ENCODE peak calls at places on chromosomes 16 and 17, in ten cellular contexts. One of them, this sample, is unnamed.
A peak's percentile ranks its signal among the peaks of the same experiment; 100 is the strongest.

GRCh38 chr17:3316836-3317235 is 18.7 kb upstream of the OR3A1 start:
- DNase-seq in activated naive CD4-positive, alpha-beta T cell treated with anti-CD3 and anti-CD28 coated beads for 36 hours: no peak
- DNase-seq in upper lobe of right lung: no peak
- DNase-seq in EH: no peak
- DNase-seq in NCI-H1694: no peak
- DNase-seq in effector CD8-positive, alpha-beta T cell: no peak
- DNase-seq in activated T-cell treated with anti-CD3 and anti-CD28 coated beads, Interleukin-2, amount 50 U/mL, for 24 hours: no peak
- DNase-seq in non-pigmented ciliary epithelial cell: no peak
- DNase-seq in activated CD8-positive, alpha-beta memory T cell treated with anti-CD3 and anti-CD28 coated beads, Interleukin-2, amount 10 ng/mL, durations not matched to agents 7 days and 5 days: no peak
- DNase-seq in stimulated activated CD8-positive, alpha-beta memory T cell treated with anti-CD3 and anti-CD28 coated beads, Interleukin-7, amount 100 ng/mL, for 1 hour: no peak
- DNase-seq in this sample: no peak

GRCh38 chr16:82630219-82630618 is 3.5 kb downstream of the CDH13 start:
- DNase-seq in activated naive CD4-positive, alpha-beta T cell treated with anti-CD3 and anti-CD28 coated beads for 36 hours: no peak
- DNase-seq in upper lobe of right lung: no peak
- DNase-seq in EH: peak; percentile 76
- DNase-seq in NCI-H1694: no peak
- DNase-seq in effector CD8-positive, alpha-beta T cell: no peak
- DNase-seq in activated T-cell treated with anti-CD3 and anti-CD28 coated beads, Interleukin-2, amount 50 U/mL, for 24 hours: no peak
- DNase-seq in non-pigmented ciliary epithelial cell: no peak
- DNase-seq in activated CD8-positive, alpha-beta memory T cell treated with anti-CD3 and anti-CD28 coated beads, Interleukin-2, amount 10 ng/mL, durations not matched to agents 7 days and 5 days: no peak
- DNase-seq in stimulated activated CD8-positive, alpha-beta memory T cell treated with anti-CD3 and anti-CD28 coated beads, Interleukin-7, amount 100 ng/mL, for 1 hour: no peak
- DNase-seq in this sample: no peak

GRCh38 chr17:71496552-71496951 is 624.3 kb upstream of the SOX9 start:
- DNase-seq in activated naive CD4-positive, alpha-beta T cell treated with anti-CD3 and anti-CD28 coated beads for 36 hours: no peak
- DNase-seq in upper lobe of right lung: no peak
- DNase-seq in EH: peak; percentile 58
- DNase-seq in NCI-H1694: no peak
- DNase-seq in effector CD8-positive, alpha-beta T cell: no peak
- DNase-seq in activated T-cell treated with anti-CD3 and anti-CD28 coated beads, Interleukin-2, amount 50 U/mL, for 24 hours: no peak
- DNase-seq in non-pigmented ciliary epithelial cell: peak; percentile 73
- DNase-seq in activated CD8-positive, alpha-beta memory T cell treated with anti-CD3 and anti-CD28 coated beads, Interleukin-2, amount 10 ng/mL, durations not matched to agents 7 days and 5 days: no peak
- DNase-seq in stimulated activated CD8-positive, alpha-beta memory T cell treated with anti-CD3 and anti-CD28 coated beads, Interleukin-7, amount 100 ng/mL, for 1 hour: no peak
- DNase-seq in this sample: no peak

GRCh38 chr16:11639925-11640899 is 28.0 kb upstream of the SNN start:
- DNase-seq in activated naive CD4-positive, alpha-beta T cell treated with anti-CD3 and anti-CD28 coated beads for 36 hours: no peak
- DNase-seq in upper lobe of right lung: peak; percentile 88
- DNase-seq in EH: peak; percentile 100
- DNase-seq in NCI-H1694: peak; percentile 70
- DNase-seq in effector CD8-positive, alpha-beta T cell: no peak
- DNase-seq in activated T-cell treated with anti-CD3 and anti-CD28 coated beads, Interleukin-2, amount 50 U/mL, for 24 hours: no peak
- DNase-seq in non-pigmented ciliary epithelial cell: peak; percentile 87
- DNase-seq in activated CD8-positive, alpha-beta memory T cell treated with anti-CD3 and anti-CD28 coated beads, Interleukin-2, amount 10 ng/mL, durations not matched to agents 7 days and 5 days: no peak
- DNase-seq in stimulated activated CD8-positive, alpha-beta memory T cell treated with anti-CD3 and anti-CD28 coated beads, Interleukin-7, amount 100 ng/mL, for 1 hour: no peak
- DNase-seq in this sample: peak; percentile 65

GRCh38 chr16:78458588-78458987 is 359.1 kb downstream of the WWOX start:
- DNase-seq in activated naive CD4-positive, alpha-beta T cell treated with anti-CD3 and anti-CD28 coated beads for 36 hours: no peak
- DNase-seq in upper lobe of right lung: no peak
- DNase-seq in EH: no peak
- DNase-seq in NCI-H1694: no peak
- DNase-seq in effector CD8-positive, alpha-beta T cell: no peak
- DNase-seq in activated T-cell treated with anti-CD3 and anti-CD28 coated beads, Interleukin-2, amount 50 U/mL, for 24 hours: no peak
- DNase-seq in non-pigmented ciliary epithelial cell: no peak
- DNase-seq in activated CD8-positive, alpha-beta memory T cell treated with anti-CD3 and anti-CD28 coated beads, Interleukin-2, amount 10 ng/mL, durations not matched to agents 7 days and 5 days: no peak
- DNase-seq in stimulated activated CD8-positive, alpha-beta memory T cell treated with anti-CD3 and anti-CD28 coated beads, Interleukin-7, amount 100 ng/mL, for 1 hour: no peak
- DNase-seq in this sample: no peak

GRCh38 chr16:76910931-76911330 is 280.1 kb upstream of the MON1B start:
- DNase-seq in activated naive CD4-positive, alpha-beta T cell treated with anti-CD3 and anti-CD28 coated beads for 36 hours: no peak
- DNase-seq in upper lobe of right lung: no peak
- DNase-seq in EH: peak; percentile 1
- DNase-seq in NCI-H1694: no peak
- DNase-seq in effector CD8-positive, alpha-beta T cell: no peak
- DNase-seq in activated T-cell treated with anti-CD3 and anti-CD28 coated beads, Interleukin-2, amount 50 U/mL, for 24 hours: no peak
- DNase-seq in non-pigmented ciliary epithelial cell: peak; percentile 54
- DNase-seq in activated CD8-positive, alpha-beta memory T cell treated with anti-CD3 and anti-CD28 coated beads, Interleukin-2, amount 10 ng/mL, durations not matched to agents 7 days and 5 days: no peak
- DNase-seq in stimulated activated CD8-positive, alpha-beta memory T cell treated with anti-CD3 and anti-CD28 coated beads, Interleukin-7, amount 100 ng/mL, for 1 hour: no peak
- DNase-seq in this sample: no peak

GRCh38 chr16:51752596-51752995 is 601.5 kb upstream of the SALL1 start:
- DNase-seq in activated naive CD4-positive, alpha-beta T cell treated with anti-CD3 and anti-CD28 coated beads for 36 hours: no peak
- DNase-seq in upper lobe of right lung: no peak
- DNase-seq in EH: no peak
- DNase-seq in NCI-H1694: no peak
- DNase-seq in effector CD8-positive, alpha-beta T cell: no peak
- DNase-seq in activated T-cell treated with anti-CD3 and anti-CD28 coated beads, Interleukin-2, amount 50 U/mL, for 24 hours: no peak
- DNase-seq in non-pigmented ciliary epithelial cell: no peak
- DNase-seq in activated CD8-positive, alpha-beta memory T cell treated with anti-CD3 and anti-CD28 coated beads, Interleukin-2, amount 10 ng/mL, durations not matched to agents 7 days and 5 days: no peak
- DNase-seq in stimulated activated CD8-positive, alpha-beta memory T cell treated with anti-CD3 and anti-CD28 coated beads, Interleukin-7, amount 100 ng/mL, for 1 hour: no peak
- DNase-seq in this sample: no peak

GRCh38 chr17:40490289-40490853 is 11.1 kb downstream of the TNS4 start:
- DNase-seq in activated naive CD4-positive, alpha-beta T cell treated with anti-CD3 and anti-CD28 coated beads for 36 hours: peak; percentile 71
- DNase-seq in upper lobe of right lung: no peak
- DNase-seq in EH: peak; percentile 74
- DNase-seq in NCI-H1694: peak; percentile 95
- DNase-seq in effector CD8-positive, alpha-beta T cell: no peak
- DNase-seq in activated T-cell treated with anti-CD3 and anti-CD28 coated beads, Interleukin-2, amount 50 U/mL, for 24 hours: no peak
- DNase-seq in non-pigmented ciliary epithelial cell: peak; percentile 52
- DNase-seq in activated CD8-positive, alpha-beta memory T cell treated with anti-CD3 and anti-CD28 coated beads, Interleukin-2, amount 10 ng/mL, durations not matched to agents 7 days and 5 days: no peak
- DNase-seq in stimulated activated CD8-positive, alpha-beta memory T cell treated with anti-CD3 and anti-CD28 coated beads, Interleukin-7, amount 100 ng/mL, for 1 hour: no peak
- DNase-seq in this sample: no peak

GRCh38 chr16:87487361-87487924 is 5.4 kb downstream of the ZCCHC14 start:
- DNase-seq in activated naive CD4-positive, alpha-beta T cell treated with anti-CD3 and anti-CD28 coated beads for 36 hours: peak; percentile 52
- DNase-seq in upper lobe of right lung: peak; percentile 85
- DNase-seq in EH: peak; percentile 26
- DNase-seq in NCI-H1694: no peak
- DNase-seq in effector CD8-positive, alpha-beta T cell: no peak
- DNase-seq in activated T-cell treated with anti-CD3 and anti-CD28 coated beads, Interleukin-2, amount 50 U/mL, for 24 hours: peak; percentile 42
- DNase-seq in non-pigmented ciliary epithelial cell: no peak
- DNase-seq in activated CD8-positive, alpha-beta memory T cell treated with anti-CD3 and anti-CD28 coated beads, Interleukin-2, amount 10 ng/mL, durations not matched to agents 7 days and 5 days: no peak
- DNase-seq in stimulated activated CD8-positive, alpha-beta memory T cell treated with anti-CD3 and anti-CD28 coated beads, Interleukin-7, amount 100 ng/mL, for 1 hour: no peak
- DNase-seq in this sample: peak; percentile 55

GRCh38 chr16:31204871-31205666 is 2.5 kb upstream of the PYCARD start:
- DNase-seq in activated naive CD4-positive, alpha-beta T cell treated with anti-CD3 and anti-CD28 coated beads for 36 hours: no peak
- DNase-seq in upper lobe of right lung: no peak
- DNase-seq in EH: no peak
- DNase-seq in NCI-H1694: no peak
- DNase-seq in effector CD8-positive, alpha-beta T cell: no peak
- DNase-seq in activated T-cell treated with anti-CD3 and anti-CD28 coated beads, Interleukin-2, amount 50 U/mL, for 24 hours: no peak
- DNase-seq in non-pigmented ciliary epithelial cell: no peak
- DNase-seq in activated CD8-positive, alpha-beta memory T cell treated with anti-CD3 and anti-CD28 coated beads, Interleukin-2, amount 10 ng/mL, durations not matched to agents 7 days and 5 days: no peak
- DNase-seq in stimulated activated CD8-positive, alpha-beta memory T cell treated with anti-CD3 and anti-CD28 coated beads, Interleukin-7, amount 100 ng/mL, for 1 hour: no peak
- DNase-seq in this sample: no peak

GRCh38 chr16:84788968-84789371 is 30.8 kb upstream of the CRISPLD2 start:
- DNase-seq in activated naive CD4-positive, alpha-beta T cell treated with anti-CD3 and anti-CD28 coated beads for 36 hours: no peak
- DNase-seq in upper lobe of right lung: no peak
- DNase-seq in EH: peak; percentile 94
- DNase-seq in NCI-H1694: no peak
- DNase-seq in effector CD8-positive, alpha-beta T cell: no peak
- DNase-seq in activated T-cell treated with anti-CD3 and anti-CD28 coated beads, Interleukin-2, amount 50 U/mL, for 24 hours: no peak
- DNase-seq in non-pigmented ciliary epithelial cell: peak; percentile 55
- DNase-seq in activated CD8-positive, alpha-beta memory T cell treated with anti-CD3 and anti-CD28 coated beads, Interleukin-2, amount 10 ng/mL, durations not matched to agents 7 days and 5 days: no peak
- DNase-seq in stimulated activated CD8-positive, alpha-beta memory T cell treated with anti-CD3 and anti-CD28 coated beads, Interleukin-7, amount 100 ng/mL, for 1 hour: no peak
- DNase-seq in this sample: no peak

GRCh38 chr16:55499951-55500350 is 8.9 kb upstream of the LPCAT2 start:
- DNase-seq in activated naive CD4-positive, alpha-beta T cell treated with anti-CD3 and anti-CD28 coated beads for 36 hours: peak; percentile 31
- DNase-seq in upper lobe of right lung: no peak
- DNase-seq in EH: peak; percentile 100
- DNase-seq in NCI-H1694: no peak
- DNase-seq in effector CD8-positive, alpha-beta T cell: no peak
- DNase-seq in activated T-cell treated with anti-CD3 and anti-CD28 coated beads, Interleukin-2, amount 50 U/mL, for 24 hours: no peak
- DNase-seq in non-pigmented ciliary epithelial cell: peak; percentile 99
- DNase-seq in activated CD8-positive, alpha-beta memory T cell treated with anti-CD3 and anti-CD28 coated beads, Interleukin-2, amount 10 ng/mL, durations not matched to agents 7 days and 5 days: peak; percentile 53
- DNase-seq in stimulated activated CD8-positive, alpha-beta memory T cell treated with anti-CD3 and anti-CD28 coated beads, Interleukin-7, amount 100 ng/mL, for 1 hour: no peak
- DNase-seq in this sample: peak; percentile 98

GRCh38 chr16:85181739-85182129 is 69.5 kb upstream of the CIBAR2 start:
- DNase-seq in activated naive CD4-positive, alpha-beta T cell treated with anti-CD3 and anti-CD28 coated beads for 36 hours: no peak
- DNase-seq in upper lobe of right lung: no peak
- DNase-seq in EH: no peak
- DNase-seq in NCI-H1694: no peak
- DNase-seq in effector CD8-positive, alpha-beta T cell: no peak
- DNase-seq in activated T-cell treated with anti-CD3 and anti-CD28 coated beads, Interleukin-2, amount 50 U/mL, for 24 hours: no peak
- DNase-seq in non-pigmented ciliary epithelial cell: no peak
- DNase-seq in activated CD8-positive, alpha-beta memory T cell treated with anti-CD3 and anti-CD28 coated beads, Interleukin-2, amount 10 ng/mL, durations not matched to agents 7 days and 5 days: no peak
- DNase-seq in stimulated activated CD8-positive, alpha-beta memory T cell treated with anti-CD3 and anti-CD28 coated beads, Interleukin-7, amount 100 ng/mL, for 1 hour: no peak
- DNase-seq in this sample: no peak

GRCh38 chr17:19979917-19980770 is 2.5 kb upstream of the AKAP10 start:
- DNase-seq in activated naive CD4-positive, alpha-beta T cell treated with anti-CD3 and anti-CD28 coated beads for 36 hours: no peak
- DNase-seq in upper lobe of right lung: peak; percentile 70
- DNase-seq in EH: no peak
- DNase-seq in NCI-H1694: no peak
- DNase-seq in effector CD8-positive, alpha-beta T cell: no peak
- DNase-seq in activated T-cell treated with anti-CD3 and anti-CD28 coated beads, Interleukin-2, amount 50 U/mL, for 24 hours: no peak
- DNase-seq in non-pigmented ciliary epithelial cell: no peak
- DNase-seq in activated CD8-positive, alpha-beta memory T cell treated with anti-CD3 and anti-CD28 coated beads, Interleukin-2, amount 10 ng/mL, durations not matched to agents 7 days and 5 days: no peak
- DNase-seq in stimulated activated CD8-positive, alpha-beta memory T cell treated with anti-CD3 and anti-CD28 coated beads, Interleukin-7, amount 100 ng/mL, for 1 hour: no peak
- DNase-seq in this sample: peak; percentile 65

GRCh38 chr16:1088295-1089170 is 7.5 kb downstream of the C1QTNF8 start:
- DNase-seq in activated naive CD4-positive, alpha-beta T cell treated with anti-CD3 and anti-CD28 coated beads for 36 hours: no peak
- DNase-seq in upper lobe of right lung: no peak
- DNase-seq in EH: no peak
- DNase-seq in NCI-H1694: no peak
- DNase-seq in effector CD8-positive, alpha-beta T cell: no peak
- DNase-seq in activated T-cell treated with anti-CD3 and anti-CD28 coated beads, Interleukin-2, amount 50 U/mL, for 24 hours: no peak
- DNase-seq in non-pigmented ciliary epithelial cell: no peak
- DNase-seq in activated CD8-positive, alpha-beta memory T cell treated with anti-CD3 and anti-CD28 coated beads, Interleukin-2, amount 10 ng/mL, durations not matched to agents 7 days and 5 days: no peak
- DNase-seq in stimulated activated CD8-positive, alpha-beta memory T cell treated with anti-CD3 and anti-CD28 coated beads, Interleukin-7, amount 100 ng/mL, for 1 hour: no peak
- DNase-seq in this sample: peak; percentile 59

GRCh38 chr17:27856676-27857429 is 36.3 kb downstream of the LYRM9 start:
- DNase-seq in activated naive CD4-positive, alpha-beta T cell treated with anti-CD3 and anti-CD28 coated beads for 36 hours: no peak
- DNase-seq in upper lobe of right lung: no peak
- DNase-seq in EH: no peak
- DNase-seq in NCI-H1694: no peak
- DNase-seq in effector CD8-positive, alpha-beta T cell: no peak
- DNase-seq in activated T-cell treated with anti-CD3 and anti-CD28 coated beads, Interleukin-2, amount 50 U/mL, for 24 hours: no peak
- DNase-seq in non-pigmented ciliary epithelial cell: no peak
- DNase-seq in activated CD8-positive, alpha-beta memory T cell treated with anti-CD3 and anti-CD28 coated beads, Interleukin-2, amount 10 ng/mL, durations not matched to agents 7 days and 5 days: no peak
- DNase-seq in stimulated activated CD8-positive, alpha-beta memory T cell treated with anti-CD3 and anti-CD28 coated beads, Interleukin-7, amount 100 ng/mL, for 1 hour: no peak
- DNase-seq in this sample: no peak

GRCh38 chr17:880074-880870 is 98.1 kb downstream of the MRM3 start:
- DNase-seq in activated naive CD4-positive, alpha-beta T cell treated with anti-CD3 and anti-CD28 coated beads for 36 hours: no peak
- DNase-seq in upper lobe of right lung: no peak
- DNase-seq in EH: peak; percentile 66
- DNase-seq in NCI-H1694: no peak
- DNase-seq in effector CD8-positive, alpha-beta T cell: no peak
- DNase-seq in activated T-cell treated with anti-CD3 and anti-CD28 coated beads, Interleukin-2, amount 50 U/mL, for 24 hours: no peak
- DNase-seq in non-pigmented ciliary epithelial cell: no peak
- DNase-seq in activated CD8-positive, alpha-beta memory T cell treated with anti-CD3 and anti-CD28 coated beads, Interleukin-2, amount 10 ng/mL, durations not matched to agents 7 days and 5 days: no peak
- DNase-seq in stimulated activated CD8-positive, alpha-beta memory T cell treated with anti-CD3 and anti-CD28 coated beads, Interleukin-7, amount 100 ng/mL, for 1 hour: no peak
- DNase-seq in this sample: peak; percentile 47

GRCh38 chr17:81095608-81095888 is 60.6 kb downstream of the BAIAP2 start:
- DNase-seq in activated naive CD4-positive, alpha-beta T cell treated with anti-CD3 and anti-CD28 coated beads for 36 hours: no peak
- DNase-seq in upper lobe of right lung: no peak
- DNase-seq in EH: no peak
- DNase-seq in NCI-H1694: no peak
- DNase-seq in effector CD8-positive, alpha-beta T cell: no peak
- DNase-seq in activated T-cell treated with anti-CD3 and anti-CD28 coated beads, Interleukin-2, amount 50 U/mL, for 24 hours: no peak
- DNase-seq in non-pigmented ciliary epithelial cell: no peak
- DNase-seq in activated CD8-positive, alpha-beta memory T cell treated with anti-CD3 and anti-CD28 coated beads, Interleukin-2, amount 10 ng/mL, durations not matched to agents 7 days and 5 days: no peak
- DNase-seq in stimulated activated CD8-positive, alpha-beta memory T cell treated with anti-CD3 and anti-CD28 coated beads, Interleukin-7, amount 100 ng/mL, for 1 hour: no peak
- DNase-seq in this sample: no peak

GRCh38 chr17:43832976-43833829 is at the start of gene MPP3:
- DNase-seq in activated naive CD4-positive, alpha-beta T cell treated with anti-CD3 and anti-CD28 coated beads for 36 hours: peak; percentile 34
- DNase-seq in upper lobe of right lung: peak; percentile 85
- DNase-seq in EH: peak; percentile 78
- DNase-seq in NCI-H1694: peak; percentile 32
- DNase-seq in effector CD8-positive, alpha-beta T cell: peak; percentile 23
- DNase-seq in activated T-cell treated with anti-CD3 and anti-CD28 coated beads, Interleukin-2, amount 50 U/mL, for 24 hours: peak; percentile 56
- DNase-seq in non-pigmented ciliary epithelial cell: no peak
- DNase-seq in activated CD8-positive, alpha-beta memory T cell treated with anti-CD3 and anti-CD28 coated beads, Interleukin-2, amount 10 ng/mL, durations not matched to agents 7 days and 5 days: no peak
- DNase-seq in stimulated activated CD8-positive, alpha-beta memory T cell treated with anti-CD3 and anti-CD28 coated beads, Interleukin-7, amount 100 ng/mL, for 1 hour: no peak
- DNase-seq in this sample: peak; percentile 57

GRCh38 chr16:67987460-67988160 is 7.3 kb upstream of the DPEP3 start:
- DNase-seq in activated naive CD4-positive, alpha-beta T cell treated with anti-CD3 and anti-CD28 coated beads for 36 hours: no peak
- DNase-seq in upper lobe of right lung: no peak
- DNase-seq in EH: peak; percentile 56
- DNase-seq in NCI-H1694: no peak
- DNase-seq in effector CD8-positive, alpha-beta T cell: no peak
- DNase-seq in activated T-cell treated with anti-CD3 and anti-CD28 coated beads, Interleukin-2, amount 50 U/mL, for 24 hours: no peak
- DNase-seq in non-pigmented ciliary epithelial cell: no peak
- DNase-seq in activated CD8-positive, alpha-beta memory T cell treated with anti-CD3 and anti-CD28 coated beads, Interleukin-2, amount 10 ng/mL, durations not matched to agents 7 days and 5 days: no peak
- DNase-seq in stimulated activated CD8-positive, alpha-beta memory T cell treated with anti-CD3 and anti-CD28 coated beads, Interleukin-7, amount 100 ng/mL, for 1 hour: no peak
- DNase-seq in this sample: no peak

GRCh38 chr17:36687736-36688135 is 86.4 kb downstream of the MRM1 start:
- DNase-seq in activated naive CD4-positive, alpha-beta T cell treated with anti-CD3 and anti-CD28 coated beads for 36 hours: no peak
- DNase-seq in upper lobe of right lung: no peak
- DNase-seq in EH: no peak
- DNase-seq in NCI-H1694: no peak
- DNase-seq in effector CD8-positive, alpha-beta T cell: no peak
- DNase-seq in activated T-cell treated with anti-CD3 and anti-CD28 coated beads, Interleukin-2, amount 50 U/mL, for 24 hours: no peak
- DNase-seq in non-pigmented ciliary epithelial cell: no peak
- DNase-seq in activated CD8-positive, alpha-beta memory T cell treated with anti-CD3 and anti-CD28 coated beads, Interleukin-2, amount 10 ng/mL, durations not matched to agents 7 days and 5 days: no peak
- DNase-seq in stimulated activated CD8-positive, alpha-beta memory T cell treated with anti-CD3 and anti-CD28 coated beads, Interleukin-7, amount 100 ng/mL, for 1 hour: no peak
- DNase-seq in this sample: no peak

GRCh38 chr17:76554131-76554530 is 14.3 kb downstream of the PRCD start:
- DNase-seq in activated naive CD4-positive, alpha-beta T cell treated with anti-CD3 and anti-CD28 coated beads for 36 hours: no peak
- DNase-seq in upper lobe of right lung: no peak
- DNase-seq in EH: no peak
- DNase-seq in NCI-H1694: no peak
- DNase-seq in effector CD8-positive, alpha-beta T cell: no peak
- DNase-seq in activated T-cell treated with anti-CD3 and anti-CD28 coated beads, Interleukin-2, amount 50 U/mL, for 24 hours: no peak
- DNase-seq in non-pigmented ciliary epithelial cell: no peak
- DNase-seq in activated CD8-positive, alpha-beta memory T cell treated with anti-CD3 and anti-CD28 coated beads, Interleukin-2, amount 10 ng/mL, durations not matched to agents 7 days and 5 days: no peak
- DNase-seq in stimulated activated CD8-positive, alpha-beta memory T cell treated with anti-CD3 and anti-CD28 coated beads, Interleukin-7, amount 100 ng/mL, for 1 hour: no peak
- DNase-seq in this sample: no peak

GRCh38 chr17:28204751-28205150 is 114.2 kb upstream of the TMEM97 start:
- DNase-seq in activated naive CD4-positive, alpha-beta T cell treated with anti-CD3 and anti-CD28 coated beads for 36 hours: no peak
- DNase-seq in upper lobe of right lung: no peak
- DNase-seq in EH: peak; percentile 75
- DNase-seq in NCI-H1694: no peak
- DNase-seq in effector CD8-positive, alpha-beta T cell: no peak
- DNase-seq in activated T-cell treated with anti-CD3 and anti-CD28 coated beads, Interleukin-2, amount 50 U/mL, for 24 hours: no peak
- DNase-seq in non-pigmented ciliary epithelial cell: no peak
- DNase-seq in activated CD8-positive, alpha-beta memory T cell treated with anti-CD3 and anti-CD28 coated beads, Interleukin-2, amount 10 ng/mL, durations not matched to agents 7 days and 5 days: no peak
- DNase-seq in stimulated activated CD8-positive, alpha-beta memory T cell treated with anti-CD3 and anti-CD28 coated beads, Interleukin-7, amount 100 ng/mL, for 1 hour: no peak
- DNase-seq in this sample: peak; percentile 29

GRCh38 chr16:11201498-11202259 is 54.3 kb downstream of the SOCS1 start:
- DNase-seq in activated naive CD4-positive, alpha-beta T cell treated with anti-CD3 and anti-CD28 coated beads for 36 hours: no peak
- DNase-seq in upper lobe of right lung: no peak
- DNase-seq in EH: peak; percentile 86
- DNase-seq in NCI-H1694: no peak
- DNase-seq in effector CD8-positive, alpha-beta T cell: no peak
- DNase-seq in activated T-cell treated with anti-CD3 and anti-CD28 coated beads, Interleukin-2, amount 50 U/mL, for 24 hours: no peak
- DNase-seq in non-pigmented ciliary epithelial cell: peak; percentile 28
- DNase-seq in activated CD8-positive, alpha-beta memory T cell treated with anti-CD3 and anti-CD28 coated beads, Interleukin-2, amount 10 ng/mL, durations not matched to agents 7 days and 5 days: no peak
- DNase-seq in stimulated activated CD8-positive, alpha-beta memory T cell treated with anti-CD3 and anti-CD28 coated beads, Interleukin-7, amount 100 ng/mL, for 1 hour: no peak
- DNase-seq in this sample: peak; percentile 91

GRCh38 chr17:29138991-29139682 is 41.1 kb downstream of the MYO18A start:
- DNase-seq in activated naive CD4-positive, alpha-beta T cell treated with anti-CD3 and anti-CD28 coated beads for 36 hours: peak; percentile 57
- DNase-seq in upper lobe of right lung: no peak
- DNase-seq in EH: no peak
- DNase-seq in NCI-H1694: no peak
- DNase-seq in effector CD8-positive, alpha-beta T cell: no peak
- DNase-seq in activated T-cell treated with anti-CD3 and anti-CD28 coated beads, Interleukin-2, amount 50 U/mL, for 24 hours: peak; percentile 65
- DNase-seq in non-pigmented ciliary epithelial cell: no peak
- DNase-seq in activated CD8-positive, alpha-beta memory T cell treated with anti-CD3 and anti-CD28 coated beads, Interleukin-2, amount 10 ng/mL, durations not matched to agents 7 days and 5 days: peak; percentile 70
- DNase-seq in stimulated activated CD8-positive, alpha-beta memory T cell treated with anti-CD3 and anti-CD28 coated beads, Interleukin-7, amount 100 ng/mL, for 1 hour: no peak
- DNase-seq in this sample: peak; percentile 52

GRCh38 chr17:41061969-41062368 is 2.1 kb upstream of the KRTAP2-3 start:
- DNase-seq in activated naive CD4-positive, alpha-beta T cell treated with anti-CD3 and anti-CD28 coated beads for 36 hours: no peak
- DNase-seq in upper lobe of right lung: no peak
- DNase-seq in EH: peak; percentile 99
- DNase-seq in NCI-H1694: no peak
- DNase-seq in effector CD8-positive, alpha-beta T cell: no peak
- DNase-seq in activated T-cell treated with anti-CD3 and anti-CD28 coated beads, Interleukin-2, amount 50 U/mL, for 24 hours: no peak
- DNase-seq in non-pigmented ciliary epithelial cell: peak; percentile 93
- DNase-seq in activated CD8-positive, alpha-beta memory T cell treated with anti-CD3 and anti-CD28 coated beads, Interleukin-2, amount 10 ng/mL, durations not matched to agents 7 days and 5 days: no peak
- DNase-seq in stimulated activated CD8-positive, alpha-beta memory T cell treated with anti-CD3 and anti-CD28 coated beads, Interleukin-7, amount 100 ng/mL, for 1 hour: no peak
- DNase-seq in this sample: no peak

GRCh38 chr17:57004944-57005579 is 27.1 kb downstream of the SCPEP1 start:
- DNase-seq in activated naive CD4-positive, alpha-beta T cell treated with anti-CD3 and anti-CD28 coated beads for 36 hours: no peak
- DNase-seq in upper lobe of right lung: no peak
- DNase-seq in EH: no peak
- DNase-seq in NCI-H1694: peak; percentile 14
- DNase-seq in effector CD8-positive, alpha-beta T cell: no peak
- DNase-seq in activated T-cell treated with anti-CD3 and anti-CD28 coated beads, Interleukin-2, amount 50 U/mL, for 24 hours: no peak
- DNase-seq in non-pigmented ciliary epithelial cell: no peak
- DNase-seq in activated CD8-positive, alpha-beta memory T cell treated with anti-CD3 and anti-CD28 coated beads, Interleukin-2, amount 10 ng/mL, durations not matched to agents 7 days and 5 days: peak; percentile 50
- DNase-seq in stimulated activated CD8-positive, alpha-beta memory T cell treated with anti-CD3 and anti-CD28 coated beads, Interleukin-7, amount 100 ng/mL, for 1 hour: no peak
- DNase-seq in this sample: no peak

GRCh38 chr16:25395528-25395927 is 137.9 kb upstream of the ZKSCAN2 start:
- DNase-seq in activated naive CD4-positive, alpha-beta T cell treated with anti-CD3 and anti-CD28 coated beads for 36 hours: no peak
- DNase-seq in upper lobe of right lung: no peak
- DNase-seq in EH: no peak
- DNase-seq in NCI-H1694: no peak
- DNase-seq in effector CD8-positive, alpha-beta T cell: no peak
- DNase-seq in activated T-cell treated with anti-CD3 and anti-CD28 coated beads, Interleukin-2, amount 50 U/mL, for 24 hours: no peak
- DNase-seq in non-pigmented ciliary epithelial cell: no peak
- DNase-seq in activated CD8-positive, alpha-beta memory T cell treated with anti-CD3 and anti-CD28 coated beads, Interleukin-2, amount 10 ng/mL, durations not matched to agents 7 days and 5 days: no peak
- DNase-seq in stimulated activated CD8-positive, alpha-beta memory T cell treated with anti-CD3 and anti-CD28 coated beads, Interleukin-7, amount 100 ng/mL, for 1 hour: no peak
- DNase-seq in this sample: no peak

This sample was measured in lung microvascular endothelial cell.